ENCODE peak calls at places on chromosomes 1 and 21, in eight cellular contexts. U is body of pancreas, M is AG04450, P is fibroblast of lung, Y is astrocyte of the cerebellum, S is OCI-LY7, H is HFF-Myc, Q is WERI-Rb-1. T is an unnamed sample.

GRCh38 chr1:201937624-201938212 is 8.6 kb downstream of the LMOD1 start:
- DNase-seq in M (peak; percentile 77), Y (no peak), S (no peak), P (peak; percentile 88), Q (no peak), H (peak; percentile 45), U (no peak), T (no peak)

GRCh38 chr1:234000557-234001081 is 96.1 kb downstream of the SLC35F3 start:
- DNase-seq in P (no peak), Q (no peak), M (no peak), U (no peak), H (no peak), Y (no peak), S (no peak), T (no peak)

GRCh38 chr1:154733621-154734020 is 125.6 kb upstream of the ADAR start:
- DNase-seq in P (no peak), Q (no peak), S (no peak), M (no peak), H (no peak), Y (no peak), U (no peak), T (no peak)

GRCh38 chr1:62436039-62436465 is 797 bp upstream of the USP1 start:
- DNase-seq in Y (no peak), Q (no peak), P (no peak), S (no peak), M (no peak), U (peak; percentile 95), H (peak; percentile 7), T (no peak)

GRCh38 chr1:18452550-18452949 is 28.2 kb upstream of the KLHDC7A start:
- DNase-seq in Q (no peak), H (no peak), S (peak; percentile 73), M (no peak), Y (no peak), P (no peak), U (no peak), T (no peak)

GRCh38 chr1:151887028-151887427 is 22.3 kb downstream of the THEM4 start:
- DNase-seq in Q (no peak), H (no peak), M (no peak), S (no peak), Y (no peak), U (no peak), P (peak; percentile 67), T (no peak)

GRCh38 chr21:37368536-37369279 is 2.1 kb downstream of the DYRK1A start:
- DNase-seq in S (no peak), Y (no peak), H (no peak), Q (no peak), M (no peak), P (peak; percentile 36), U (no peak), T (no peak)

GRCh38 chr1:67060811-67061218 is 6.9 kb upstream of the SLC35D1 start:
- DNase-seq in H (peak; percentile 89), M (peak; percentile 97), Q (no peak), Y (peak; percentile 93), U (peak; percentile 13), S (no peak), P (peak; percentile 99), T (peak; percentile 96)

GRCh38 chr21:44353200-44353970 is at the start of gene TRPM2:
- DNase-seq in P (peak; percentile 9), S (peak; percentile 73), Y (no peak), Q (no peak), U (no peak), M (no peak), H (no peak), T (no peak)

GRCh38 chr1:192559115-192560006 is 16.2 kb upstream of the RGS1 start:
- DNase-seq in Y (peak; percentile 81), H (peak; percentile 97), S (no peak), P (peak; percentile 97), Q (no peak), U (no peak), M (peak; percentile 79), T (peak; percentile 87)

DNA sequence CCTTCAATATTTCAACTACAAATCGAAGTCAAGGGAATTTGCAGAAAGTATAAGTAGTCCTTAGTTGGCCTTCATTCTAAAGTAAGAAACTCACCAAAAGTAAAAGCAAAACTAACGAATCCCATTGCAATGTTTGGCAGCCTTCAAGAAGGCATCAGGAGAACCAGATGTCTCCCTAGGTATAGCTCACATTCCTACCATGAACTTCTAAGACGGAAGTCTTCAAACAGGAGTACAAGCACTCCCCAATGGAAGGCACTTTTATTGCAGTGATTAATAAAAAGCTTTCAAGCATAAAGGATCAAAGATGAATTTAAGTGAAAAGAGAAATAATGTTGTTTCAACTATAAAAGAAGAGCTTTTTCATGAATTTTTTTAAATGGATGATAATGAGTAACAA is 236.0 kb upstream of the NR5A2 start:
- DNase-seq in Y (no peak), S (no peak), Q (no peak), H (no peak), U (no peak), P (no peak), M (no peak), T (no peak)
- H3K4me3 ChIP-seq in Y (no peak overlapping the region), S (no peak overlapping the region), Q (no peak overlapping the region), H (no peak overlapping the region), U (no peak overlapping the region), P (no peak overlapping the region), M (no peak overlapping the region), T (no peak overlapping the region)

GRCh38 chr1:6785721-6786505 is 659 bp downstream of the CAMTA1 start:
- DNase-seq in M (no peak), S (peak; percentile 48), U (peak; percentile 45), P (peak; percentile 13), Y (no peak), Q (peak; percentile 27), H (no peak), T (no peak)
- TF ChIP-seq CTCF in M (peak; percentile 17), S (peak; percentile 32), U (no peak), P (no peak), Y (peak; percentile 20), Q (peak; percentile 16), H (peak; percentile 5), T (peak; percentile 41)

GRCh38 chr1:59058681-59059441 is 238.0 kb upstream of the FGGY start:
- DNase-seq in P (no peak), Q (no peak), Y (no peak), H (no peak), S (no peak), M (no peak), U (peak; percentile 22), T (no peak)

GRCh38 chr1:59062743-59063142 is 234.2 kb upstream of the FGGY start:
- DNase-seq in Q (no peak), S (no peak), M (peak; percentile 34), H (peak; percentile 35), Y (no peak), U (no peak), P (peak; percentile 76), T (no peak)

GRCh38 chr1:59064592-59064991 is 232.3 kb upstream of the FGGY start:
- DNase-seq in S (no peak), H (no peak), Q (no peak), U (no peak), M (no peak), P (no peak), Y (no peak), T (no peak)

GRCh38 chr1:59063501-59063900 is 233.4 kb upstream of the FGGY start:
- DNase-seq in Q (no peak), S (no peak), U (no peak), H (no peak), M (no peak), Y (no peak), P (no peak), T (no peak)

GRCh38 chr1:59061876-59062275 is 235.0 kb upstream of the FGGY start:
- DNase-seq in H (peak; percentile 67), M (peak; percentile 67), P (peak; percentile 97), Q (no peak), U (peak; percentile 24), S (peak; percentile 2), Y (peak; percentile 85), T (peak; percentile 64)
- H3K4me3 ChIP-seq in H (peak overlapping the region; percentile 23), M (peak overlapping the region; percentile 31), P (peak overlapping the region; percentile 36), Q (no peak overlapping the region), U (no peak overlapping the region), S (no peak overlapping the region), Y (peak overlapping the region; percentile 19), T (peak overlapping the region; percentile 27)

DNA sequence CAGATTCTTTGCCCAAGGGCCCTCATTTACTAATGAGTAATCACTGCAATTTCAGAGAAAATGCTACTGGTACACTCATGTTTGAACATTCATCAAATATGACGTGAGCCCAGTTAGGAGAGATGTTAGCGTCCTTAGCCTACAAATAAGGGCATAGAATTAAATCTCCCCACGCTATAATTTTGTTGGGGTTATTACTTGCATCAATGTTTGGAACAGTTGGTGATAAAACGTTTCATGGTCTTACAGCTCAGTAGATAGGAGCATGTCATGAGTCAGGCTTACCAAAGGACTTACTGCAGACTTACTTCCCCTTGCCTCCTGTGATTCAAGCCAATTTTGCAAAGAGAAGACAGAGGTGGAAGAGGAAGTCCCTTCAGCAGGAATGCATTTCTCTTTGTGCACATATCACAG is 304.0 kb downstream of the KIF26B start:
- DNase-seq in Q (no peak), M (no peak), P (no peak), H (peak; percentile 1), S (no peak), U (no peak), Y (no peak), T (no peak)
- TF ChIP-seq CTCF in Q (no peak), M (no peak), P (no peak), H (no peak), S (no peak), U (no peak), Y (no peak), T (no peak)

DNA sequence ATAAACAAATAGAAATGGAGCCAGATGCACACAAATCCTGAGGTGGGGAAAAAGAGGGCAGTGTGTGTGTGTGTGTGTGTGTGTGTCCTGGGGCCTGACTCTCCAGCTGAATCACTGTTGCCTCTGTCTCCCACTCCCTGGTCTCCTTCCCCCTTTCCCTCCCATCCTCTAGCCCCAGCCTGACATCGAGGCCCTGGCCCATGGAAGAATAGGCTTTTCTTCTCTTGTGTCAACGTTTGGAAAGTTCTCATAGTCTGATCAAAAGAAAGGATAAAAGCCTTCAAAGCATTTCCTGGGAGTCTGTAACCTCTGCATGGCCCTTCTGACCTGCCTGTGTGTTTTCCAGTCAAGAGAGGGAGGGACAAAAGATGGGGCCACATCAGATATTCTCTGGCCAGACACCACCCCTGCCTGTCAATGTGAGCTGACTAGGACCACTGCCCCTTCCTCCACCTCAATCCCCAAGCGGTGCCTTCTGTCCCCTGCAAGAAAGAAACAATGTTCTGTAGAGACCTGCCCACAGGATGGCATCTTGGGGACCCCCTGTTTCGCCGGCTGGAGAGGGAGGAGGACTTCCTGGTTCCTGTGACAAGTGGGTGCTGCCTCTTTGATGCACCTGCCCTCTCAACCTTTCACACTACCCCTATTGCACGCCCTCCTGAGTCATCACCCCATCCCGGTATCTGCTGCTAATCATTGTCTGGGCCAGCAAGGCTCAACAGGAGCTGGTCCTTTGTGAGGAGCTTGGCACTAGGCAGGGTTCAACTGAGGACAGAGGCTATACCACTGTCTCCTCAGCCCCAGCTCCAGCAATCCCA is 16.2 kb downstream of the KCNJ10 start:
- DNase-seq in P (no peak), M (no peak), Y (no peak), H (no peak), U (no peak), Q (no peak), S (no peak), T (no peak)
- H3K4me3 ChIP-seq in P (no peak overlapping the region), M (no peak overlapping the region), Y (no peak overlapping the region), H (no peak overlapping the region), U (no peak overlapping the region), Q (no peak overlapping the region), S (no peak overlapping the region), T (no peak overlapping the region)

GRCh38 chr21:26846036-26846931 is 1.1 kb upstream of the ADAMTS1 start:
- DNase-seq in H (no peak), Q (no peak), S (no peak), Y (no peak), M (no peak), P (peak; percentile 86), U (peak; percentile 61), T (no peak)
- TF ChIP-seq CTCF in H (peak; percentile 11), Q (no peak), S (no peak), Y (peak; percentile 37), M (peak; percentile 37), P (peak; percentile 39), U (peak; percentile 12), T (peak; percentile 16)